ENCODE peak calls at places on chromosome 7, in four cellular contexts. Y, D, P and J are unnamed samples.

GRCh38 chr7:123351027-123351426 is 151.3 kb upstream of the SLC13A1 start:
- DNase-seq in Y (no peak), D (no peak), P (no peak), J (no peak)

GRCh38 chr7:82859106-82859850 is 303.4 kb downstream of the PCLO start:
- DNase-seq in Y (no peak), D (no peak), P (no peak), J (no peak)

GRCh38 chr7:158820656-158821055 is 8.7 kb downstream of the ESYT2 start:
- DNase-seq in Y (no peak), D (peak; percentile 1), P (no peak), J (no peak)

GRCh38 chr7:139825666-139826290 is 3.3 kb upstream of the TBXAS1 start:
- DNase-seq in Y (no peak), D (no peak), P (no peak), J (no peak)

GRCh38 chr7:88818552-88818951 is 23.0 kb upstream of the TEX47 start:
- DNase-seq in Y (no peak), D (no peak), P (no peak), J (no peak)

GRCh38 chr7:129889133-129889854 is 63.5 kb downstream of the UBE2H start:
- DNase-seq in Y (no peak), D (no peak), P (no peak), J (no peak)

GRCh38 chr7:96322373-96322695 is 436 bp upstream of the SLC25A13 start:
- DNase-seq in Y (no peak), D (no peak), P (no peak), J (no peak)

GRCh38 chr7:92797284-92797683 is 39.1 kb downstream of the CDK6 start:
- DNase-seq in Y (no peak), D (no peak), P (no peak), J (no peak)

GRCh38 chr7:55438765-55439525 is 73.8 kb downstream of the LANCL2 start:
- DNase-seq in Y (peak; percentile 82), D (no peak), P (no peak), J (no peak)

GRCh38 chr7:155523168-155523675 is 23.1 kb downstream of the CNPY1 start:
- DNase-seq in Y (no peak), D (no peak), P (no peak), J (no peak)

GRCh38 chr7:94423865-94424264 is 29.2 kb downstream of the COL1A2 start:
- DNase-seq in Y (no peak), D (no peak), P (no peak), J (no peak)

GRCh38 chr7:1811850-1812692 is 142.0 kb downstream of the ELFN1 start:
- DNase-seq in Y (no peak), D (no peak), P (no peak), J (peak; percentile 64)
- TF ChIP-seq CTCF in Y (no peak), D (no peak), P (no peak), J (peak; percentile 29)

GRCh38 chr7:106423111-106423510 is 138.3 kb upstream of the NAMPT start:
- DNase-seq in Y (no peak), D (no peak), P (no peak), J (no peak)
- TF ChIP-seq CTCF in Y (no peak), D (no peak), P (no peak), J (no peak)

GRCh38 chr7:1210321-1210978 is 22.2 kb upstream of the UNCX start:
- DNase-seq in Y (no peak), D (no peak), P (no peak), J (no peak)

GRCh38 chr7:1209097-1209496 is 23.6 kb upstream of the UNCX start:
- DNase-seq in Y (no peak), D (no peak), P (no peak), J (no peak)

GRCh38 chr7:1201916-1202315 is 30.8 kb upstream of the UNCX start:
- DNase-seq in Y (no peak), D (no peak), P (no peak), J (no peak)

GRCh38 chr7:1200045-1200444 is 32.6 kb upstream of the UNCX start:
- DNase-seq in Y (no peak), D (no peak), P (no peak), J (no peak)

DNA sequence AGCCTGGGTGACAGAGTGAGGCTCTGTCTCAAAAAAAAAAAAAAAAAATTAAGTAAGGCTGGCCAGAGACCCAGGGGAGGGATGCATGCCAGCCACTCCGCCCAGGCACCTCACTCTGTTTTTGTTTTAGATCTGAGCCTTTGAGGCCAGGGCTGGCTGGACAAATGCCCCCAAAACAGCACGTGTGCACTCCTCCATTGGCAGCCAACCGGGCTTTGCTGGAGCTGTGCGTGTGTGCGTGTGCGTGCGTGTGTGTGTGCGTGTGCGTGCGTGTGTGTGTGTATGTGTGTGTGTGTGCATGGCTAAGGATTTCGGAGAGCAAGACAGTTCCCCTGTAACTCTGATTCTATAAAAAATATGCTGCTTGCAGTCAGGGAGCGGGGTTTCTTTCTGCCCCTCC is 28.2 kb upstream of the UNCX start:
- DNase-seq in Y (no peak), D (no peak), P (no peak), J (no peak)
- TF ChIP-seq CTCF in Y (no peak), D (no peak), P (no peak), J (no peak)

GRCh38 chr7:78018541-78019456 is 220.2 kb downstream of the PHTF2 start:
- DNase-seq in Y (peak; percentile 47), D (no peak), P (peak; percentile 28), J (no peak)
- TF ChIP-seq CTCF in Y (peak; percentile 25), D (no peak), P (no peak), J (no peak)

GRCh38 chr7:23100697-23101096 is 4.9 kb upstream of the KLHL7 start:
- DNase-seq in Y (no peak), D (no peak), P (no peak), J (no peak)
- TF ChIP-seq CTCF in Y (peak; percentile 54), D (no peak), P (no peak), J (no peak)

GRCh38 chr7:144069511-144069910 is at the start of gene OR2A25:
- DNase-seq in Y (no peak), D (no peak), P (no peak), J (no peak)

GRCh38 chr7:144057954-144058353 is 9.2 kb downstream of the OR2A5 start:
- DNase-seq in Y (no peak), D (no peak), P (no peak), J (no peak)

DNA sequence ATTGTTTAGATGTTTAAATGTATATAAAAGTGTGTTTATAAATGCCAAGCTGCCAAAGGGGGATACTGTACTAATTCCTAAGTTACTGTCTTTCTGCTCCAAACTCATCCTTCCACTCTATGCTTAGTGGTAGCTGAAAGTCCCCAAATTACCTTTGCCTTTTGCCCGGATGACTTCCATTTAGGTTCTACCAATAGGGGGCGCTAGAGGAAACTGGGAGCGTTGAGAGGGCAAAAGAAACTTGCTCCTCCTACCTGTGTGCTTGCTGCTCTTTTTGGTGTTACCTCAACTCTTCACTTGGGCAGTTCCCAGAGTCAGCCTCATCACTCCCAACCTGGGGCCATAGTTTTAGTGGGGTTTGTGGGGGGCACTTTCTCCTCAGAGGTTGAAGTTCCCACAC is 5.9 kb upstream of the OR2A25 start:
- DNase-seq in Y (no peak), D (no peak), P (peak; percentile 13), J (no peak)
- TF ChIP-seq CTCF in Y (peak; percentile 30), D (no peak), P (peak; percentile 38), J (peak; percentile 24)

DNA sequence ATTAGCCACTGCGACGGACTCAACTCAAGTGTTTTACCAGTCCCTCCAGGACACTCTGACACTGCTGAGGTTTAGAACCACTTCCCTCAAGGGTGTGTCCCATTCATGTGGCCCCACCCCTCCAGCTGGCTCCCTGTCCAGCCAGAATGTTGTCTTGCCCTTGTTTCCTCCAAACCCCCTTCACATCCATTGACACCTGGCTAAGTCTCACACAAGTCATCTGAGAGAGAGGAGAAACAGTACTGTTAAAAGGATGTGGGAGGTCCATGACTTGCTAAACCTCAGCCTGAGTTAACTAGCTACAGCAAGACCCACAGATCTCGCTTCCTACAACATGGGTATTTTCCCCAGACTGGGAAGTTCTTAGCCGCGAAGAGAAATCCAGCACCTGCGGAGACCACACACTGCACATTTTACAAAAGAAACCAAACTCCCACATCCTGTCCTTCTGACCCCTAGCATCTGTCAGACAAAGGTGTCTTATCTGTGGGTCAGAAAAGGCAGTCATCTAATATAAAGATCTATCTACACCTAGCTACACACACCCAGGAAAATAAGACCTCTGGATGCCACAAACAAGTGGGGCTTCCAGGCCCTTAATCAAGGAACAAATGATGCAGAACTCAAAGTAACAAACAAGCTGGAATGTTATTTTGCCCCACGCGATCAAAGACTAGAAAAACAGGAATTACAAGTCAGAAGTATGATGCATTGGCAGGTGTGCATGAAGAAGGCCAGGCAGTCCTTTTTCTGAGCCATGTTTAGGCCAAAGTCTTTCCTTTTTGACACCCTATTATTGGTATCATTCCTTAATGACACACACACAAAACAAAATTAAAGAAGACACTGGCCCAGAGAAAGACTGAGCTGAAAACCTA is 13.9 kb downstream of the OSBPL3 start:
- DNase-seq in Y (no peak), D (peak; percentile 26), P (peak; percentile 96), J (peak; percentile 67)
- TF ChIP-seq CTCF in Y (no peak), D (no peak), P (no peak), J (no peak)